ENCODE peak calls at places on chromosomes 4 and X, in six cellular contexts. One of them, this sample, is unnamed.

GRCh38 chr4:20359692-20360091 is 108.0 kb downstream of the SLIT2 start:
- DNase-seq in GM23338: no peak
- DNase-seq in suprapubic skin: no peak
- DNase-seq in kidney: no peak
- DNase-seq in dorsolateral prefrontal cortex: no peak
- DNase-seq in sigmoid colon: no peak
- DNase-seq in this sample: no peak

GRCh38 chr4:13539047-13539720 is 5.1 kb downstream of the NKX3-2 start:
- DNase-seq in GM23338: peak; percentile 52
- DNase-seq in suprapubic skin: no peak
- DNase-seq in sigmoid colon: peak; percentile 64
- DNase-seq in kidney: no peak
- DNase-seq in dorsolateral prefrontal cortex: no peak
- DNase-seq in this sample: peak; percentile 38

GRCh38 chrX:120463241-120463640 is 5.9 kb downstream of the LAMP2 start:
- DNase-seq in kidney: no peak
- DNase-seq in dorsolateral prefrontal cortex: no peak
- DNase-seq in suprapubic skin: no peak
- DNase-seq in sigmoid colon: no peak
- DNase-seq in GM23338: no peak
- DNase-seq in this sample: no peak

GRCh38 chr4:184100297-184100885 is 117.3 kb downstream of the ENPP6 start:
- DNase-seq in sigmoid colon: no peak
- DNase-seq in suprapubic skin: no peak
- DNase-seq in GM23338: peak; percentile 67
- DNase-seq in kidney: no peak
- DNase-seq in dorsolateral prefrontal cortex: peak; percentile 71
- DNase-seq in this sample: no peak

GRCh38 chr4:45453258-45453841 is 670.5 kb downstream of the GABRG1 start:
- DNase-seq in GM23338: peak; percentile 79
- DNase-seq in suprapubic skin: no peak
- DNase-seq in sigmoid colon: no peak
- DNase-seq in kidney: no peak
- DNase-seq in dorsolateral prefrontal cortex: no peak
- DNase-seq in this sample: no peak

GRCh38 chr4:188008377-188008776 is 12.8 kb downstream of the ZFP42 start:
- DNase-seq in kidney: no peak
- DNase-seq in suprapubic skin: no peak
- DNase-seq in dorsolateral prefrontal cortex: no peak
- DNase-seq in sigmoid colon: no peak
- DNase-seq in GM23338: no peak
- DNase-seq in this sample: no peak

GRCh38 chrX:130084651-130085237 is 25.6 kb downstream of the ELF4 start:
- DNase-seq in sigmoid colon: no peak
- DNase-seq in kidney: no peak
- DNase-seq in suprapubic skin: no peak
- DNase-seq in dorsolateral prefrontal cortex: no peak
- DNase-seq in GM23338: no peak
- DNase-seq in this sample: no peak

GRCh38 chrX:48741834-48742233 is 19.7 kb upstream of the GLOD5 start:
- DNase-seq in kidney: no peak
- DNase-seq in suprapubic skin: no peak
- DNase-seq in GM23338: no peak
- DNase-seq in dorsolateral prefrontal cortex: no peak
- DNase-seq in sigmoid colon: no peak
- DNase-seq in this sample: no peak

GRCh38 chr4:147749811-147750321 is 18.0 kb downstream of the ARHGAP10 start:
- DNase-seq in kidney: no peak
- DNase-seq in GM23338: no peak
- DNase-seq in sigmoid colon: no peak
- DNase-seq in suprapubic skin: no peak
- DNase-seq in dorsolateral prefrontal cortex: no peak
- DNase-seq in this sample: no peak

GRCh38 chr4:6338951-6339817 is 69.5 kb downstream of the WFS1 start:
- DNase-seq in suprapubic skin: no peak
- DNase-seq in kidney: peak; percentile 48
- DNase-seq in GM23338: no peak
- DNase-seq in dorsolateral prefrontal cortex: no peak
- DNase-seq in sigmoid colon: no peak
- DNase-seq in this sample: no peak

GRCh38 chr4:120056249-120056648 is 10.4 kb downstream of the MAD2L1 start:
- DNase-seq in GM23338: no peak
- DNase-seq in dorsolateral prefrontal cortex: no peak
- DNase-seq in sigmoid colon: no peak
- DNase-seq in kidney: no peak
- DNase-seq in suprapubic skin: no peak
- DNase-seq in this sample: no peak

GRCh38 chrX:136163694-136164093 is 16.4 kb downstream of the FHL1 start:
- DNase-seq in suprapubic skin: no peak
- DNase-seq in dorsolateral prefrontal cortex: no peak
- DNase-seq in sigmoid colon: no peak
- DNase-seq in GM23338: no peak
- DNase-seq in kidney: no peak
- DNase-seq in this sample: no peak

GRCh38 chr4:57119054-57119651 is 9.0 kb upstream of the IGFBP7 start:
- DNase-seq in suprapubic skin: peak; percentile 83
- DNase-seq in sigmoid colon: peak; percentile 92
- DNase-seq in GM23338: no peak
- DNase-seq in dorsolateral prefrontal cortex: no peak
- DNase-seq in kidney: peak; percentile 87
- DNase-seq in this sample: peak; percentile 70

GRCh38 chr4:185738851-185739250 is 73.1 kb downstream of the SORBS2 start:
- DNase-seq in dorsolateral prefrontal cortex: no peak
- DNase-seq in suprapubic skin: no peak
- DNase-seq in kidney: no peak
- DNase-seq in GM23338: no peak
- DNase-seq in sigmoid colon: no peak
- DNase-seq in this sample: no peak

GRCh38 chr4:73224886-73225285 is 33.7 kb downstream of the ANKRD17 start:
- DNase-seq in GM23338: peak; percentile 55
- DNase-seq in dorsolateral prefrontal cortex: no peak
- DNase-seq in suprapubic skin: no peak
- DNase-seq in kidney: no peak
- DNase-seq in sigmoid colon: no peak
- DNase-seq in this sample: no peak

GRCh38 chrX:145919400-145919799 is 101.8 kb downstream of the SLITRK2 start:
- DNase-seq in GM23338: no peak
- DNase-seq in dorsolateral prefrontal cortex: no peak
- DNase-seq in kidney: no peak
- DNase-seq in suprapubic skin: no peak
- DNase-seq in sigmoid colon: no peak
- DNase-seq in this sample: no peak

GRCh38 chr4:48367016-48367415 is 25.7 kb downstream of the SLAIN2 start:
- DNase-seq in sigmoid colon: no peak
- DNase-seq in kidney: no peak
- DNase-seq in GM23338: no peak
- DNase-seq in dorsolateral prefrontal cortex: no peak
- DNase-seq in suprapubic skin: no peak
- DNase-seq in this sample: no peak

GRCh38 chrX:153969904-153970397 is 1.7 kb downstream of the HCFC1 start:
- DNase-seq in kidney: peak; percentile 86
- DNase-seq in suprapubic skin: no peak
- DNase-seq in GM23338: no peak
- DNase-seq in sigmoid colon: no peak
- DNase-seq in dorsolateral prefrontal cortex: no peak
- DNase-seq in this sample: no peak

GRCh38 chrX:1500701-1501624 is 36.0 kb downstream of the P2RY8 start:
- DNase-seq in kidney: no peak
- DNase-seq in sigmoid colon: no peak
- DNase-seq in dorsolateral prefrontal cortex: no peak
- DNase-seq in GM23338: no peak
- DNase-seq in suprapubic skin: peak; percentile 65
- DNase-seq in this sample: no peak

GRCh38 chrX:123219916-123220315 is 35.8 kb downstream of the GRIA3 start:
- DNase-seq in suprapubic skin: no peak
- DNase-seq in kidney: no peak
- DNase-seq in sigmoid colon: no peak
- DNase-seq in GM23338: peak; percentile 5
- DNase-seq in dorsolateral prefrontal cortex: no peak
- DNase-seq in this sample: no peak

DNA sequence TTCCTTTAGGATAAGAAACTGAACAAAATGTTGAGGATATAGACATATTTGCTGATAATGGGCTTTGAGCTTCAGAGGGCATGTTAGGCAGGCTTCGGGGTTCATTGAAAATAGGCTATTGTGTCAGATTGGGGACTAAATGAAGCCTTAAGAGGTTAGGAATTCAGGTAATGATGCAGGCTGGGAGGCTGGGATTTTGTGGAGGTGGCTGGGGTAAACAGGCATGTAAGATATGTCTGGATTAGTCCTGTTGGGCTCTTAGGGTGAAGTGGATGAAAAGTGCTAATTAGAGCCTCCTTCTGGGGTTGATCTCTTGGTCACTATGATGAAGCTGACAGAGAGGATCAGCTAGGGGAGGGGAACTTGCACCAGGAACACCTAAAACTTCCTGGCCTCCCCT is 80.2 kb upstream of the ESX1 start:
- DNase-seq in suprapubic skin: no peak
- DNase-seq in dorsolateral prefrontal cortex: no peak
- DNase-seq in kidney: no peak
- DNase-seq in sigmoid colon: no peak
- DNase-seq in GM23338: no peak
- DNase-seq in this sample: no peak
- H3K27ac ChIP-seq in suprapubic skin: no peak overlapping the region
- H3K27ac ChIP-seq in dorsolateral prefrontal cortex: no peak overlapping the region
- H3K27ac ChIP-seq in kidney: no peak overlapping the region
- H3K27ac ChIP-seq in sigmoid colon: no peak overlapping the region
- H3K27ac ChIP-seq in GM23338: no peak overlapping the region
- H3K27ac ChIP-seq in this sample: peak overlapping the region; percentile 54

GRCh38 chr4:134154097-134154496 is 47.5 kb downstream of the PABPC4L start:
- DNase-seq in suprapubic skin: no peak
- DNase-seq in GM23338: no peak
- DNase-seq in dorsolateral prefrontal cortex: no peak
- DNase-seq in sigmoid colon: no peak
- DNase-seq in kidney: no peak
- DNase-seq in this sample: no peak
- H3K27ac ChIP-seq in suprapubic skin: no peak overlapping the region
- H3K27ac ChIP-seq in GM23338: no peak overlapping the region
- H3K27ac ChIP-seq in dorsolateral prefrontal cortex: no peak overlapping the region
- H3K27ac ChIP-seq in sigmoid colon: no peak overlapping the region
- H3K27ac ChIP-seq in kidney: no peak overlapping the region
- H3K27ac ChIP-seq in this sample: no peak overlapping the region

GRCh38 chr4:86356831-86357230 is 3.0 kb downstream of the MAPK10 start:
- DNase-seq in sigmoid colon: no peak
- DNase-seq in kidney: no peak
- DNase-seq in GM23338: no peak
- DNase-seq in suprapubic skin: no peak
- DNase-seq in dorsolateral prefrontal cortex: no peak
- DNase-seq in this sample: no peak

GRCh38 chr4:86362510-86362909 is 2.7 kb upstream of the MAPK10 start:
- DNase-seq in dorsolateral prefrontal cortex: no peak
- DNase-seq in kidney: no peak
- DNase-seq in GM23338: no peak
- DNase-seq in suprapubic skin: no peak
- DNase-seq in sigmoid colon: no peak
- DNase-seq in this sample: no peak

GRCh38 chr4:86357608-86358007 is 2.2 kb downstream of the MAPK10 start:
- DNase-seq in dorsolateral prefrontal cortex: no peak
- DNase-seq in GM23338: no peak
- DNase-seq in suprapubic skin: no peak
- DNase-seq in sigmoid colon: no peak
- DNase-seq in kidney: no peak
- DNase-seq in this sample: no peak

GRCh38 chr4:86358176-86358701 is 1.6 kb downstream of the MAPK10 start:
- DNase-seq in kidney: no peak
- DNase-seq in suprapubic skin: no peak
- DNase-seq in dorsolateral prefrontal cortex: peak; percentile 45
- DNase-seq in GM23338: no peak
- DNase-seq in sigmoid colon: no peak
- DNase-seq in this sample: no peak

GRCh38 chr4:86359944-86360478 is at the start of gene MAPK10:
- DNase-seq in GM23338: peak; percentile 95
- DNase-seq in sigmoid colon: peak; percentile 88
- DNase-seq in kidney: peak; percentile 86
- DNase-seq in dorsolateral prefrontal cortex: peak; percentile 91
- DNase-seq in suprapubic skin: no peak
- DNase-seq in this sample: no peak
- H3K27ac ChIP-seq in GM23338: no peak within 1 kb of the TSS
- H3K27ac ChIP-seq in sigmoid colon: peak within 1 kb of the TSS; percentile 54
- H3K27ac ChIP-seq in kidney: no peak within 1 kb of the TSS
- H3K27ac ChIP-seq in dorsolateral prefrontal cortex: peak within 1 kb of the TSS; percentile 94
- H3K27ac ChIP-seq in suprapubic skin: no peak within 1 kb of the TSS
- H3K27ac ChIP-seq in this sample: no peak within 1 kb of the TSS

GRCh38 chr4:176548571-176548970 is 228.8 kb downstream of the SPCS3 start:
- DNase-seq in kidney: no peak
- DNase-seq in suprapubic skin: no peak
- DNase-seq in GM23338: no peak
- DNase-seq in dorsolateral prefrontal cortex: no peak
- DNase-seq in sigmoid colon: no peak
- DNase-seq in this sample: no peak
- H3K27ac ChIP-seq in kidney: no peak overlapping the region
- H3K27ac ChIP-seq in suprapubic skin: no peak overlapping the region
- H3K27ac ChIP-seq in GM23338: no peak overlapping the region
- H3K27ac ChIP-seq in dorsolateral prefrontal cortex: no peak overlapping the region
- H3K27ac ChIP-seq in sigmoid colon: no peak overlapping the region
- H3K27ac ChIP-seq in this sample: no peak overlapping the region

GRCh38 chr4:163587867-163588266 is 93.4 kb downstream of the TMA16 start:
- DNase-seq in GM23338: peak; percentile 51
- DNase-seq in kidney: no peak
- DNase-seq in sigmoid colon: no peak
- DNase-seq in dorsolateral prefrontal cortex: no peak
- DNase-seq in suprapubic skin: no peak
- DNase-seq in this sample: no peak

GRCh38 chr4:163592207-163592606 is 97.7 kb downstream of the TMA16 start:
- DNase-seq in GM23338: no peak
- DNase-seq in dorsolateral prefrontal cortex: no peak
- DNase-seq in kidney: no peak
- DNase-seq in sigmoid colon: no peak
- DNase-seq in suprapubic skin: no peak
- DNase-seq in this sample: no peak

GRCh38 chr4:163590609-163591264 is 96.2 kb downstream of the TMA16 start:
- DNase-seq in kidney: no peak
- DNase-seq in dorsolateral prefrontal cortex: no peak
- DNase-seq in GM23338: no peak
- DNase-seq in suprapubic skin: no peak
- DNase-seq in sigmoid colon: no peak
- DNase-seq in this sample: no peak

GRCh38 chr4:163591614-163592020 is 97.1 kb downstream of the TMA16 start:
- DNase-seq in suprapubic skin: no peak
- DNase-seq in dorsolateral prefrontal cortex: no peak
- DNase-seq in GM23338: no peak
- DNase-seq in sigmoid colon: no peak
- DNase-seq in kidney: no peak
- DNase-seq in this sample: no peak

GRCh38 chr4:163590103-163590502 is 95.6 kb downstream of the TMA16 start:
- DNase-seq in suprapubic skin: no peak
- DNase-seq in GM23338: no peak
- DNase-seq in dorsolateral prefrontal cortex: no peak
- DNase-seq in kidney: no peak
- DNase-seq in sigmoid colon: no peak
- DNase-seq in this sample: no peak
- H3K27ac ChIP-seq in suprapubic skin: no peak overlapping the region
- H3K27ac ChIP-seq in GM23338: no peak overlapping the region
- H3K27ac ChIP-seq in dorsolateral prefrontal cortex: no peak overlapping the region
- H3K27ac ChIP-seq in kidney: no peak overlapping the region
- H3K27ac ChIP-seq in sigmoid colon: no peak overlapping the region
- H3K27ac ChIP-seq in this sample: no peak overlapping the region

This sample was measured in RWPE2.